ENCODE peak calls at places on chromosomes 4 and X, in five cellular contexts. K is choroid plexus epithelial cell, S is RWPE1, L is fibroblast of lung, F is type B pancreatic cell. X is an unnamed sample.

GRCh38 chrX:115268421-115268820 is 21.1 kb upstream of the LUZP4 start:
- DNase-seq in K (peak; percentile 24), S (no peak), L (peak; percentile 6), F (no peak), X (no peak)

GRCh38 chr4:39637572-39638357 is 900 bp downstream of the SMIM14 start:
- DNase-seq in K (peak; percentile 75), S (peak; percentile 46), L (peak; percentile 62), F (no peak), X (peak; percentile 88)

GRCh38 chr4:143773998-143774898 is 73.8 kb upstream of the FREM3 start:
- DNase-seq in K (peak; percentile 86), S (peak; percentile 1), L (peak; percentile 64), F (no peak), X (peak; percentile 62)

GRCh38 chrX:29090811-29091210 is 503.6 kb downstream of the IL1RAPL1 start:
- DNase-seq in K (peak; percentile 36), S (no peak), L (peak; percentile 44), F (no peak), X (peak; percentile 2)

GRCh38 chr4:91198951-91199350 is 1071.8 kb downstream of the CCSER1 start:
- DNase-seq in K (peak; percentile 20), S (no peak), L (peak; percentile 6), F (no peak), X (no peak)

GRCh38 chrX:130330706-130331105 is 9.0 kb upstream of the SLC25A14 start:
- DNase-seq in K (peak; percentile 54), S (peak; percentile 33), L (peak; percentile 47), F (no peak), X (peak; percentile 61)

GRCh38 chr4:180960758-180961401 is 1282.3 kb upstream of the TENM3 start:
- DNase-seq in K (no peak), S (no peak), L (peak; percentile 16), F (no peak), X (no peak)

GRCh38 chr4:173507471-173508385 is 22.3 kb downstream of the HAND2 start:
- DNase-seq in K (no peak), S (no peak), L (no peak), F (peak; percentile 53), X (no peak)

GRCh38 chrX:68757331-68757730 is 71.5 kb upstream of the EFNB1 start:
- DNase-seq in K (no peak), S (no peak), L (no peak), F (no peak), X (no peak)

GRCh38 chrX:16699389-16699788 is 13.1 kb downstream of the CTPS2 start:
- DNase-seq in K (no peak), S (no peak), L (no peak), F (no peak), X (no peak)

GRCh38 chrX:1502853-1503252 is 34.1 kb downstream of the P2RY8 start:
- DNase-seq in K (no peak), S (no peak), L (no peak), F (no peak), X (no peak)

GRCh38 chr4:15964159-15964558 is 1.2 kb upstream of the FGFBP2 start:
- DNase-seq in K (no peak), S (no peak), L (no peak), F (no peak), X (no peak)

GRCh38 chrX:446243-446642 is 59.5 kb upstream of the PPP2R3B start:
- DNase-seq in K (no peak), S (no peak), L (no peak), F (no peak), X (no peak)

GRCh38 chrX:150692837-150693781 is at the start of gene MTMR1:
- DNase-seq in K (no peak), S (peak; percentile 24), L (no peak), F (no peak), X (peak; percentile 52)

GRCh38 chr4:46329118-46329976 is 60.6 kb downstream of the GABRA2 start:
- DNase-seq in K (peak; percentile 79), S (peak; percentile 14), L (peak; percentile 61), F (no peak), X (no peak)

GRCh38 chr4:48400416-48400815 is 59.1 kb downstream of the SLAIN2 start:
- DNase-seq in K (no peak), S (no peak), L (no peak), F (no peak), X (no peak)

GRCh38 chr4:184350964-184351363 is 123.4 kb downstream of the IRF2 start:
- DNase-seq in K (no peak), S (no peak), L (no peak), F (no peak), X (no peak)

GRCh38 chr4:10013722-10014121 is 7.6 kb downstream of the SLC2A9 start:
- DNase-seq in K (peak; percentile 70), S (no peak), L (peak; percentile 13), F (no peak), X (peak; percentile 48)

GRCh38 chr4:13322681-13323101 is 161.4 kb downstream of the RAB28 start:
- DNase-seq in K (peak; percentile 97), S (no peak), L (peak; percentile 55), F (no peak), X (peak; percentile 27)

GRCh38 chr4:147054241-147054902 is 108.7 kb upstream of the TTC29 start:
- DNase-seq in K (no peak), S (no peak), L (peak; percentile 23), F (no peak), X (no peak)

GRCh38 chrX:151596282-151596681 is 32.8 kb downstream of the PASD1 start:
- DNase-seq in K (no peak), S (no peak), L (no peak), F (no peak), X (no peak)

GRCh38 chr4:162911349-162911748 is 255.3 kb downstream of the NAF1 start:
- DNase-seq in K (no peak), S (no peak), L (no peak), F (no peak), X (no peak)

GRCh38 chr4:177047070-177047850 is 254.5 kb upstream of the VEGFC start:
- DNase-seq in K (peak; percentile 90), S (peak; percentile 52), L (peak; percentile 87), F (peak; percentile 71), X (peak; percentile 72)

GRCh38 chr4:38177035-38177791 is 217.0 kb downstream of the PTTG2 start:
- DNase-seq in K (peak; percentile 80), S (no peak), L (peak; percentile 72), F (no peak), X (peak; percentile 47)

GRCh38 chr4:21982087-21982486 is 33.5 kb upstream of the KCNIP4 start:
- DNase-seq in K (no peak), S (no peak), L (no peak), F (no peak), X (no peak)

GRCh38 chr4:61214680-61215079 is 14.6 kb downstream of the ADGRL3 start:
- DNase-seq in K (peak; percentile 35), S (no peak), L (no peak), F (no peak), X (no peak)

GRCh38 chrX:139924696-139925094 is 8.2 kb downstream of the ATP11C start:
- DNase-seq in K (no peak), S (no peak), L (peak; percentile 22), F (no peak), X (no peak)

GRCh38 chr4:189121336-189121735 is 819.3 kb upstream of the FRG1 start:
- DNase-seq in K (no peak), S (no peak), L (no peak), F (no peak), X (no peak)

GRCh38 chrX:14939644-14940043 is 66.4 kb downstream of the MOSPD2 start:
- DNase-seq in K (no peak), S (no peak), L (no peak), F (no peak), X (no peak)

GRCh38 chr4:1187182-1187581 is 14.8 kb upstream of the SPON2 start:
- DNase-seq in K (no peak), S (no peak), L (peak; percentile 43), F (no peak), X (no peak)

GRCh38 chr4:107757293-107757692 is 37.3 kb upstream of the PAPSS1 start:
- DNase-seq in K (no peak), S (no peak), L (no peak), F (no peak), X (no peak)

GRCh38 chr4:107757860-107758476 is 37.9 kb upstream of the PAPSS1 start:
- DNase-seq in K (peak; percentile 64), S (peak; percentile 20), L (peak; percentile 65), F (no peak), X (peak; percentile 44)

GRCh38 chr4:107755841-107756356 is 35.9 kb upstream of the PAPSS1 start:
- DNase-seq in K (peak; percentile 46), S (no peak), L (peak; percentile 18), F (no peak), X (peak; percentile 30)

DNA sequence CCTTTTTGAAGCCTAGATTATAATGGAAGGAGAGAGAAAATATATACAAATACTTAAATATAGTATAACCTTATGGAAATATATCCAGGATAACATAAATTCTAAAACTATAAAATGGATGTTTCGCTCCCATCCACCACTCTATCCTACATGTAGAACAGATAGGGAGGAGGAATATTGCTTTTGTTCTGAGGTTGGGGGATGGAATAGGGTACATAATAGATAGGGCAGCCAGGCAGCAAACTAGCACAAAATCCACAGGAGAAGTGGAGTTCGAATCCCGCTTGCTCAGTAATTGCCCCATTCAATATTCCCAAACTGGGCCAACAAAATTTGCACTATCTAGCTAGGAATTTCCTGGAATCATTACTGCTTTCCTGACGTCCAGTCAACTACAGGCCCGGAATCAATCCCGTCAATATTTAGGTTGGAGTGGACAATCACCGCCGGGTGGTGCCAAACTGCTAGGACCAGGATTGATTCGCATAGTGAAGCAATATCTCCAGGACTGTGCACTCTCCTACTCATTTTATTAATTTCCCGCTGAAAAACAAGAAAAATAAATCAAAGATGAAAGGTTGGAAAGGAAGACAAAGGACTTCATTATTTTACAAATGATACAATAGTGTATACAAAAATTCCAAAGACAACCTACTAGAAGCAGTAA is 40.4 kb upstream of the PAPSS1 start:
- DNase-seq in K (peak; percentile 36), S (peak; percentile 55), L (peak; percentile 27), F (no peak), X (peak; percentile 35)
- TF ChIP-seq CTCF in K (peak; percentile 43), S (peak; percentile 16), L (peak; percentile 17), F (peak; percentile 48), X (no peak)

DNA sequence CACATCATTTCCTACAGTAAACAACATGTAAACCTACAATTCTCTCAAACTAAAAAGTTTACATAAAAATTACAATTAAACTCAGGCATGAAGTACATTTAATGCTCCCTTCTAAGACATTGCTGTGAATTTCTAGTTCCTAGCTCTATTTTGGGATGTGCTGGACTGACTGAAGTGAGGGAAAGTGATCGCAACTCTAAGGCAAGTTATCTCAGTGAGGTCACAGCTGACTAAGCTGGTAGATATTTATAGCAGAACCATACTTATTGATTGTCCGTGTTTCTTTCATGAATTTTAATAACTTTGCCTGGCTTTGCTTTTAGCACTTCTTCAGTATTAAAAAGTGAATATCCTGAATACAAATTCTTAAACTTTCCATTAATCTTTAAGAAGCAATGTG is 570.4 kb upstream of the GALNTL6 start:
- DNase-seq in K (no peak), S (no peak), L (no peak), F (no peak), X (no peak)
- TF ChIP-seq CTCF in K (no peak), S (no peak), L (no peak), F (no peak), X (no peak)

GRCh38 chr4:119532319-119532718 is 96.3 kb downstream of the PDE5A start:
- DNase-seq in K (no peak), S (no peak), L (no peak), F (no peak), X (no peak)
- TF ChIP-seq CTCF in K (no peak), S (no peak), L (no peak), F (no peak), X (no peak)

DNA sequence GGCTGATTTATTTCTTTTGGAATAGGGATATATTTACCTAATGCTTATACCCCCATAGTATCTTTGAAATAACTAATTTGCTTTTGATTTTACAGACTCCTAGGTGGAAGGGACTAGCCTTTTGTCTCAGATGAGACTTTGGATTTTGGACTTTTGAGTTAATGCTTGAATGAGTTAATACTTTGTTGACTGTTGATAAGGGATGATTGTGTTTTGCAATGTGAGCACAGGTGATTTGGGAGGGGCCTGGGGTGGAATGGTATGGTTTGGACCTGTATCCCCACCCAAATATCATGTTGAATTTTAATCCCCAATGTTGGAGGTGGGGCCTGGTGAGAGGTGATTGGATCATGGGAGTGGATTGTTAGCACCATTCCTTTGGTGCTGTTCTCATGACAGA is 117.4 kb upstream of the ZC4H2 start:
- DNase-seq in K (no peak), S (no peak), L (no peak), F (no peak), X (no peak)
- TF ChIP-seq CTCF in K (no peak), S (no peak), L (no peak), F (no peak), X (no peak)

X was measured in foreskin fibroblast.